ENCODE peak calls at places on chromosomes 12 and 14, in nine cellular contexts. G is A549; T is colonic mucosa; H is CD8-positive, alpha-beta T cell; Q is body of pancreas; I is pancreas; Z is stomach; M is GM23248; U is left ventricle myocardium inferior. B is an unnamed sample. For H3K4me1, the result is how much of the 10 kb centered on the place peaks cover.

GRCh38 chr12:130668286-130669204 is 47.6 kb downstream of the RIMBP2 start:
- DNase-seq in Z (no peak), H (no peak), Q (no peak), T (no peak), I (no peak), U (no peak), M (no peak), G (no peak), B (no peak)

GRCh38 chr12:81274619-81275018 is 196.7 kb downstream of the ACSS3 start:
- DNase-seq in Z (no peak), U (no peak), H (no peak), Q (no peak), I (no peak), M (peak), G (no peak), T (no peak), B (no peak)

GRCh38 chr12:48569946-48570345 is at the start of gene LALBA:
- DNase-seq in G (no peak), Z (no peak), Q (no peak), H (no peak), M (no peak), T (no peak), I (no peak), U (no peak), B (no peak)

GRCh38 chr12:14802961-14803829 is at the start of the genes C12orf60 and WBP11:
- DNase-seq in Z (peak), T (peak), U (peak), M (peak), G (peak), I (peak), H (peak), Q (peak), B (peak)

GRCh38 chr12:123471374-123472068 is 13.6 kb downstream of the SNRNP35 start:
- DNase-seq in I (no peak), U (peak), T (no peak), Q (no peak), M (peak), H (no peak), Z (no peak), G (peak), B (no peak)

GRCh38 chr12:104733717-104734175 is 224.3 kb downstream of the SLC41A2 start:
- DNase-seq in Q (no peak), Z (no peak), T (no peak), G (no peak), M (no peak), U (no peak), H (no peak), I (no peak), B (no peak)

GRCh38 chr12:12689672-12690287 is 6.2 kb downstream of the GPR19 start:
- DNase-seq in H (no peak), U (no peak), I (no peak), Z (no peak), M (no peak), T (no peak), Q (no peak), G (no peak), B (no peak)

GRCh38 chr14:103232338-103232808 is 101.7 kb upstream of the EIF5 start:
- DNase-seq in G (peak), H (no peak), Q (no peak), U (no peak), Z (no peak), I (no peak), T (peak), M (no peak), B (no peak)

GRCh38 chr12:13173537-13173936 is 23.0 kb upstream of the EMP1 start:
- DNase-seq in H (no peak), U (peak), Q (peak), M (peak), T (peak), Z (peak), I (no peak), G (no peak), B (no peak)

GRCh38 chr12:94286580-94287244 is 138.3 kb downstream of the PLXNC1 start:
- DNase-seq in Q (no peak), M (no peak), U (no peak), Z (no peak), T (peak), H (no peak), G (no peak), I (no peak), B (no peak)

GRCh38 chr14:102353126-102353619 is 9.5 kb downstream of the CINP start:
- DNase-seq in U (no peak), I (peak), H (no peak), Z (peak), M (no peak), T (no peak), G (no peak), Q (peak), B (no peak)

GRCh38 chr14:100104006-100104352 is 38.8 kb downstream of the EVL start:
- DNase-seq in Q (no peak), I (no peak), Z (no peak), T (no peak), H (no peak), M (no peak), G (no peak), U (no peak), B (no peak)
- H3K4me1 ChIP-seq in Q (under half), I (under half), Z (under half), T (under half), H (half or more), M (under half), G (under half), U (half or more), B (under half)

GRCh38 chr14:55327179-55327578 is 56.0 kb downstream of the FBXO34 start:
- DNase-seq in M (no peak), Z (no peak), T (no peak), Q (no peak), U (no peak), I (no peak), G (no peak), H (no peak), B (no peak)
- H3K4me1 ChIP-seq in M (under half), Z (under half), T (under half), Q (under half), U (half or more), I (under half), G (under half), H (under half), B (under half)

GRCh38 chr12:124699878-124700277 is 132.5 kb upstream of the NCOR2 start:
- DNase-seq in H (no peak), Q (no peak), M (no peak), I (no peak), Z (peak), U (no peak), T (no peak), G (no peak), B (no peak)

GRCh38 chr12:124696689-124697476 is 129.5 kb upstream of the NCOR2 start:
- DNase-seq in U (no peak), I (no peak), Q (no peak), G (no peak), Z (peak), M (no peak), H (no peak), T (no peak), B (no peak)

GRCh38 chr12:124698998-124699305 is 131.5 kb upstream of the NCOR2 start:
- DNase-seq in M (no peak), Z (no peak), G (no peak), H (no peak), Q (no peak), U (no peak), T (no peak), I (no peak), B (no peak)

GRCh38 chr12:124695861-124696260 is 128.4 kb upstream of the NCOR2 start:
- DNase-seq in I (no peak), T (no peak), U (peak), H (no peak), M (peak), G (no peak), Z (no peak), Q (no peak), B (no peak)

DNA sequence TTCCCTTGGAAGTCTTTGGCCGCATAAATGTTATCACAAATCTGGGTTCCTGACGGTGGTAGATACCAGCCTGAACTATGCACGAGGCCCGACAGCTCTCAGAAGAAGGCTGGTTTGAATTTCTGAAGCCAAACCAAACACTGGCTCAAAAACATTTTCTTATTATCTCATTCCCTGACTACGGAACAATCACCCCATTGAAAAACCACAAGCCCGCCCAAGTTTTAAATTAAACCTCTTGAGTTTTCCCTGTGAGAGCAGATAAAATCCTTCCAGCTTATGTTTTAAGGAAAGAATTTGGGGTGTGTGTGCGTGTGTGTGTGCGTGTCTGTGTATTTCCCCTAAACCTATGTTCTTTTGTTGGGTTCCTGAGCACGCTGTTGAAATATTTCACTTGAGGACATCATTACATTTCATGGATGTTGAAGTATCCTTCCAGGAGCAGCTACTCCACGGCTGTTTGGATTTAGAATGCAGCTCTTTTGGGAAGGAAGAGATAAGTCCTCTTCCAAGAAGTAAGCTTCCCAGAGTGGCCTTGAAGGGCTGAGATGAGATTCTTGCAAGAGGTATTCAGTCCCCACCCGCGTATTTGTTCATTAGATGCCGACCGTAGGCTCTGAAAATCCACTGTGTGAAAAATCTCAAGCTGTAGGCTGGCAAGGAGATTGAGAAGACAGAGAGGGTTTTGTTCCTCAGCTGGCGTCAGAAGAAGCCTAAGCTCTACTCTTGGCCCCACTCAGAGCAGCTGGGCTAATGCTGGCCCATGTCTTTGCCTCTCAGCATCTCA is 131.0 kb upstream of the NCOR2 start:
- DNase-seq in Q (no peak), T (no peak), U (no peak), I (no peak), G (no peak), H (no peak), Z (peak), M (peak), B (no peak)
- H3K4me1 ChIP-seq in Q (under half), T (under half), U (half or more), I (under half), G (under half), H (under half), Z (under half), M (under half), B (under half)

GRCh38 chr12:119366007-119366406 is 31.5 kb downstream of the CCDC60 start:
- DNase-seq in H (no peak), U (no peak), Z (no peak), I (no peak), G (no peak), T (no peak), Q (no peak), M (no peak), B (no peak)
- H3K4me1 ChIP-seq in H (under half), U (under half), Z (under half), I (under half), G (under half), T (under half), Q (under half), M (under half), B (under half)

DNA sequence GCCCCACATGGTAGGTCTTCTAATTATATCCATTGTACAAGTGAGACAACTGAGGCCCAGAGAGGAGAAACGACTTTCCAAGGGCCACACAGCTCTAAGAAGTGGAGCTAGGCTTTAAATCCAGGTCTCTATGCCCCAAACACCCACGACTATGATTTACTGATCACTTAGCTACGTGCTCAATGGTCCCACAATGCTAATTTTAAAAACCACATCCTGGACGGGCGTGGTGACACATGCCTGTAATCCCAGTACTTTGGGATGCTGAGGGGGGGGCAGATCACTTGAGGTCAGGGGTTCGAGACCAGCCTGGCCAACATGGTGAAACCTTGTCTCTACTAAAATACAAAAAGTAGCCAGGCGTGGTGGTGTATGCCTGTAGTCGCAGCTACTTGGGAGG is 8.4 kb upstream of the MLEC start:
- DNase-seq in G (no peak), U (no peak), I (no peak), M (no peak), Z (no peak), Q (no peak), H (no peak), T (no peak), B (no peak)
- H3K4me1 ChIP-seq in G (under half), U (under half), I (under half), M (under half), Z (under half), Q (under half), H (under half), T (under half), B (under half)

DNA sequence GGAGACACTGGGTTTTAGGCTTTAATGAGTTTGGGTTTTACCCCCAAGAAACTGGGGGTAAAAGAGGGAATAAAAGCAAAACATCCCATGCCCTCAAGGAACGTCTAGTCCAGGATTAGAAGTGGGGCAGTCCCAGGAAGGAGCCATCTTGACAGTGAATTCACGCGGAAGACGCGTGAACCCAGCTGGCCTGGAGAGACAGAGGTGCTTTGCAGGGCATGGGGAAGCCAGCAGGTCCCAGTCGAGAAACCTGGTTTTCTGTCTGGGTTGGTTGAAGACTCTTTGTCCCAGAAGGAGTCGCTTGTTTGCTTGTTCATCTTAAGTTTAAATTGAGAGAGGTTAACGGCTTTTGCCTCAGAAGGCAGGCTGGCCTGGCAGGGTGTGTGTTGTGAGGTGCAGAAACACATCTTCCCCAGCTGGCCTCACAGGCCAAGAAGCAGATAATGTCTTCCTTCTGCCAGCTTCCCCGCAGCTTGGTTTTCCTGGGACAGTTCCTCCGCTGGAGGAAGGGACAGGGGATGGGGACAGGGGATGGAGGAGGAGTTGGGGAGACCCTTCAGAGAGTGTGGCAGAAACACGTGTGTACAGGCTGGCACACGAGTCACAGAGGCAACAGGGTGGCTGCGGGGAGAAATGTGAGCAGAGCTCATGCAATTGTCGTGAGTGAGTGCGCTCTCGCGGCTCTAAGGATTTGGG is 18.5 kb upstream of the CD9 start:
- DNase-seq in M (no peak), T (no peak), I (no peak), Z (no peak), H (no peak), Q (no peak), G (no peak), U (no peak), B (no peak)
- H3K4me1 ChIP-seq in M (under half), T (under half), I (under half), Z (under half), H (under half), Q (under half), G (under half), U (half or more), B (under half)

B was measured in ovary.